ENCODE peak calls at places on chromosomes 13 and 19, in ten cellular contexts. S is breast epithelium; C is HCT116; R is SK-N-SH; O is colonic mucosa; U is CD8-positive, alpha-beta memory T cell; F is adipocyte; M is endodermal cell; J is esophagus squamous epithelium; W is neuronal stem cell. X is an unnamed sample. For H3K9me3, the result is how much of the 10 kb centered on the place peaks cover.

GRCh38 chr13:49247722-49248432 is at the start of gene CDADC1:
- DNase-seq in F (peak), R (peak), W (peak), O (peak), M (peak), U (peak), C (peak), S (peak), J (peak), X (peak)

GRCh38 chr19:4225902-4226301 is 3.4 kb upstream of the EBI3 start:
- DNase-seq in W (no peak), O (no peak), C (no peak), F (no peak), R (no peak), S (no peak), M (no peak), J (no peak), U (no peak), X (no peak)

GRCh38 chr13:86585826-86586225 is 786.6 kb upstream of the SLITRK6 start:
- DNase-seq in F (peak), O (peak), C (no peak), M (no peak), U (no peak), W (no peak), S (no peak), J (no peak), R (no peak), X (no peak)

GRCh38 chr19:1365964-1366695 is 17.6 kb upstream of the NDUFS7 start:
- DNase-seq in O (no peak), M (no peak), F (no peak), W (no peak), J (no peak), C (no peak), S (no peak), U (no peak), R (no peak), X (no peak)

GRCh38 chr13:50191004-50191403 is 175.8 kb downstream of the KCNRG start:
- DNase-seq in U (no peak), C (no peak), O (no peak), M (no peak), F (no peak), R (no peak), J (no peak), W (no peak), S (no peak), X (no peak)

GRCh38 chr19:49613374-49613773 is 22.4 kb downstream of the PRR12 start:
- DNase-seq in O (no peak), W (no peak), F (no peak), U (no peak), R (no peak), C (no peak), M (no peak), J (no peak), S (no peak), X (no peak)

GRCh38 chr13:76799696-76800095 is 86.5 kb downstream of the KCTD12 start:
- DNase-seq in W (no peak), J (no peak), F (no peak), U (no peak), R (no peak), C (no peak), S (no peak), M (no peak), O (no peak), X (no peak)

GRCh38 chr13:35468195-35468594 is 8.3 kb downstream of the MAB21L1 start:
- DNase-seq in C (no peak), M (no peak), U (no peak), R (no peak), O (no peak), F (peak), W (no peak), S (no peak), J (no peak), X (no peak)

GRCh38 chr13:49627831-49628652 is at the start of gene ARL11:
- DNase-seq in F (no peak), S (peak), R (no peak), O (peak), U (peak), W (no peak), M (peak), C (no peak), J (peak), X (peak)

GRCh38 chr19:2166741-2167738 is 3.3 kb downstream of the DOT1L start:
- DNase-seq in F (peak), J (no peak), S (peak), C (no peak), U (no peak), R (peak), W (no peak), M (peak), O (peak), X (no peak)

GRCh38 chr19:30226464-30227070 is 145.6 kb upstream of the ZNF536 start:
- DNase-seq in C (no peak), U (no peak), F (peak), S (no peak), W (no peak), J (no peak), M (peak), O (no peak), R (peak), X (no peak)

GRCh38 chr19:47040869-47041268 is 7.6 kb downstream of the TMEM160 start:
- DNase-seq in O (no peak), F (no peak), S (no peak), J (no peak), C (no peak), R (no peak), W (no peak), U (no peak), M (peak), X (no peak)

GRCh38 chr13:97448503-97449251 is 14.7 kb downstream of the RAP2A start:
- DNase-seq in U (no peak), O (no peak), F (no peak), J (no peak), S (no peak), R (no peak), W (no peak), C (no peak), M (peak), X (no peak)

GRCh38 chr13:101211261-101211660 is 205.0 kb downstream of the NALCN start:
- DNase-seq in S (no peak), M (no peak), O (no peak), W (no peak), R (no peak), J (no peak), F (peak), U (no peak), C (no peak), X (no peak)

GRCh38 chr19:8831832-8832131 is 322 bp downstream of the ZNF558 start:
- DNase-seq in M (no peak), J (no peak), U (no peak), W (no peak), R (no peak), O (no peak), S (no peak), C (no peak), F (no peak), X (no peak)

GRCh38 chr19:21912654-21913053 is 76.7 kb upstream of the ZNF43 start:
- DNase-seq in M (no peak), J (no peak), C (no peak), R (no peak), W (no peak), S (no peak), O (no peak), F (no peak), U (no peak), X (no peak)

GRCh38 chr19:42038675-42039074 is 31.3 kb downstream of the GRIK5 start:
- DNase-seq in R (no peak), W (no peak), C (no peak), J (no peak), M (no peak), F (no peak), U (no peak), O (no peak), S (no peak), X (no peak)

GRCh38 chr19:37926255-37926654 is 19.2 kb downstream of the SIPA1L3 start:
- DNase-seq in R (no peak), F (no peak), W (no peak), C (no peak), U (no peak), S (no peak), J (no peak), O (no peak), M (no peak), X (no peak)

GRCh38 chr13:27622102-27622820 is 569 bp downstream of the POLR1D start:
- DNase-seq in R (peak), S (no peak), F (peak), C (no peak), U (no peak), M (no peak), W (no peak), J (no peak), O (no peak), X (peak)

GRCh38 chr19:5309438-5310204 is 31.0 kb downstream of the PTPRS start:
- DNase-seq in M (peak), S (peak), C (no peak), J (no peak), F (no peak), O (no peak), W (no peak), R (peak), U (no peak), X (no peak)

GRCh38 chr13:110475550-110476219 is 85.8 kb downstream of the RAB20 start:
- DNase-seq in J (no peak), C (no peak), W (no peak), M (no peak), F (no peak), S (no peak), U (no peak), O (no peak), R (no peak), X (no peak)

GRCh38 chr13:101700598-101700997 is 248.1 kb downstream of the ITGBL1 start:
- DNase-seq in F (peak), M (no peak), C (no peak), U (no peak), W (no peak), S (peak), O (no peak), J (no peak), R (no peak), X (no peak)

GRCh38 chr19:47107201-47107952 is 6.2 kb downstream of the ZC3H4 start:
- DNase-seq in W (no peak), C (no peak), M (no peak), U (peak), F (peak), J (no peak), R (no peak), O (peak), S (no peak), X (no peak)

GRCh38 chr13:48909088-48909389 is 66.7 kb upstream of the FNDC3A start:
- DNase-seq in F (no peak), O (no peak), J (no peak), W (no peak), R (no peak), C (no peak), U (no peak), S (peak), M (no peak), X (no peak)

GRCh38 chr13:43883636-43884035 is 3.9 kb downstream of the LACC1 start:
- DNase-seq in U (no peak), S (no peak), J (no peak), F (no peak), W (no peak), C (no peak), M (no peak), O (no peak), R (no peak), X (no peak)

GRCh38 chr13:109494955-109495354 is 291.4 kb downstream of the IRS2 start:
- DNase-seq in S (no peak), R (peak), M (no peak), C (no peak), W (no peak), U (no peak), O (no peak), J (no peak), F (no peak), X (no peak)

GRCh38 chr19:12145348-12145747 is 5.2 kb upstream of the ZNF20 start:
- DNase-seq in J (no peak), W (no peak), C (no peak), F (no peak), U (no peak), O (no peak), R (no peak), S (no peak), M (no peak), X (no peak)

GRCh38 chr19:46068345-46069258 is 27.8 kb upstream of the IGFL4 start:
- DNase-seq in R (no peak), J (no peak), M (no peak), U (no peak), W (no peak), C (peak), S (peak), O (peak), F (peak), X (no peak)

GRCh38 chr19:5193192-5193591 is 147.4 kb downstream of the PTPRS start:
- DNase-seq in R (no peak), W (peak), M (peak), U (no peak), C (no peak), F (no peak), J (no peak), S (no peak), O (no peak), X (no peak)

GRCh38 chr19:49017666-49018351 is 918 bp upstream of the LHB start:
- DNase-seq in C (peak), W (no peak), R (peak), J (no peak), U (peak), O (peak), M (peak), S (no peak), F (peak), X (peak)

GRCh38 chr19:7869453-7869909 is 4.7 kb downstream of the PRR36 start:
- DNase-seq in F (peak), J (no peak), O (peak), M (peak), U (peak), R (peak), S (peak), C (no peak), W (no peak), X (peak)

GRCh38 chr13:58960909-58961308 is 1202.8 kb downstream of the DIAPH3 start:
- DNase-seq in F (peak), J (no peak), C (no peak), R (peak), W (no peak), M (no peak), S (no peak), O (no peak), U (no peak), X (no peak)

GRCh38 chr13:53010374-53011105 is 18.1 kb upstream of the OLFM4 start:
- DNase-seq in S (peak), R (no peak), O (peak), U (no peak), M (no peak), C (no peak), F (no peak), J (no peak), W (no peak), X (no peak)

DNA sequence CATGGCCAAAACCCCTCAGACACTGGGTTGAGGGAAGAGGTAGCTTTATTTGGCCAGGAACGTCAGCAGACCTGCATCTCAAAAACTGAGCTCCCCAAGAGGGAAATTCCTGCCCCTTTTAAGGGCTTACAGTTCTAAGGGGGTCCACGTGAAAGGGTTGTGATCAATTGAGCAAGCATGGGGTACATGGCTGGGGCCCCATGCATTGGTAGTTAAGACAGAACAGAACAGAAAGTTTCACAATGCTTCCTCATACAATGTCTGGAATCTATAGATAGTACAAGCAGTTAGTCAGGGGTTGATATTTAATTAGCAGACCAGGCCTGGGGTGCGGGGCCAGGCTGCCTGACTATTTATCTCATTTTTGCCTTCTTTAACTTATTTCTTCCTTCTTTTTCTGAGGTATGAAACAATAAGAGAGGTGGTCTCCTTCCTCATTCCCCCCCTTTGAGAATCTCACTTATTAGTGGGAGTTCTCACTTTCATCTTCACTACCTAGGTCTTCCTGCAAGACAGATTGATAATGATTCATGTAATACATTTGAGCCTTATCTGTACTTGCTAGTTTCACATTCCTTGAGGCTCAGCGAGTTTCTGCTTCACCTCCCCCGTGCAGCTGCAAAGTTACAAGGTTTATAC is 84.8 kb downstream of the SLC25A15 start:
- DNase-seq in F (no peak), S (no peak), J (no peak), C (no peak), W (no peak), R (no peak), M (no peak), O (no peak), U (no peak), X (no peak)
- H3K9me3 ChIP-seq in F (under half), S (under half), J (half or more), C (under half), W (under half), R (under half), M (half or more), O (under half), U (under half), X (under half)

GRCh38 chr19:19677579-19677978 is 8.9 kb downstream of the ZNF101 start:
- DNase-seq in M (no peak), O (no peak), S (no peak), W (no peak), F (no peak), J (no peak), C (no peak), U (no peak), R (no peak), X (no peak)

GRCh38 chr19:19670070-19670551 is 1.5 kb downstream of the ZNF101 start:
- DNase-seq in S (no peak), M (peak), J (no peak), R (no peak), C (no peak), O (peak), W (no peak), U (no peak), F (no peak), X (no peak)

GRCh38 chr19:19668230-19669012 is at the start of gene ZNF101:
- DNase-seq in U (peak), S (peak), O (peak), M (peak), F (peak), J (peak), R (peak), W (peak), C (peak), X (peak)

GRCh38 chr19:19674315-19674714 is 5.7 kb downstream of the ZNF101 start:
- DNase-seq in O (no peak), U (no peak), R (no peak), F (no peak), W (no peak), J (no peak), C (no peak), M (no peak), S (no peak), X (no peak)

GRCh38 chr19:19672816-19673215 is 4.2 kb downstream of the ZNF101 start:
- DNase-seq in F (no peak), J (no peak), O (no peak), U (no peak), R (no peak), W (no peak), C (no peak), M (no peak), S (no peak), X (no peak)
- H3K9me3 ChIP-seq in F (under half), J (half or more), O (under half), U (under half), R (under half), W (under half), C (under half), M (half or more), S (under half), X (under half)

GRCh38 chr19:58003153-58003828 is 671 bp upstream of the ZNF606 start:
- DNase-seq in U (no peak), O (no peak), M (no peak), F (no peak), W (no peak), R (no peak), J (no peak), S (no peak), C (no peak), X (no peak)

GRCh38 chr19:58000677-58001076 is 1.9 kb downstream of the ZNF606 start:
- DNase-seq in R (no peak), U (no peak), S (no peak), J (no peak), O (no peak), M (no peak), F (no peak), W (no peak), C (no peak), X (no peak)

GRCh38 chr19:58007285-58007684 is 4.7 kb upstream of the ZNF606 start:
- DNase-seq in S (no peak), U (no peak), F (no peak), J (no peak), M (no peak), C (no peak), R (no peak), O (no peak), W (no peak), X (no peak)

GRCh38 chr19:58001895-58002369 is 688 bp downstream of the ZNF606 start:
- DNase-seq in C (no peak), S (no peak), J (no peak), U (no peak), M (no peak), O (peak), F (peak), W (no peak), R (peak), X (no peak)

GRCh38 chr19:58002384-58003152 is at the start of gene ZNF606:
- DNase-seq in W (peak), U (peak), F (peak), J (peak), R (peak), C (no peak), M (peak), S (peak), O (peak), X (peak)
- H3K9me3 ChIP-seq in W (half or more), U (half or more), F (half or more), J (half or more), R (under half), C (under half), M (half or more), S (half or more), O (under half), X (under half)

DNA sequence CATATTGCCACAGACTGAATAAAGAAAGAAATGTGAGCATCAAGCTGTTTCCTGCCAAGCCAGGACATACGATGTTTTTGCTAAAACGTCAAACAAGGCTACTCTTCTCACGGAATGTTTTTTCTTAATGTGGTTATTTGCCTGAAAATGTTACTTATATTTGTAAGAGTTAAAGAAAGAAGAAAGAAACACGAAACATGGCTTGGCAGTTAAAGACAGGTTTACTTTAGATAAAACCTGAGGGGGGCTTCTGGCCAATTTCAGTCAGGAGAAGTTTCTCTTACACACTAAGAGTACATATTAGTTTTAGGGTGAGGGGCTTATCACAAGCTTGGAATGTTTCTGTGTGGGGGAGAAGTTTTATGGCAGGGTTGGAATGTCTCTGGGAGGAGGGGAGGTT is 4.4 kb upstream of the OR10H4 start:
- DNase-seq in W (no peak), C (no peak), U (no peak), J (no peak), F (no peak), M (no peak), O (no peak), S (no peak), R (no peak), X (no peak)
- H3K9me3 ChIP-seq in W (under half), C (under half), U (under half), J (under half), F (under half), M (half or more), O (under half), S (under half), R (under half), X (under half)

GRCh38 chr19:55152017-55152416 is 3.0 kb upstream of the TNNT1 start:
- DNase-seq in U (no peak), R (no peak), S (no peak), M (no peak), W (no peak), C (peak), J (no peak), F (no peak), O (no peak), X (no peak)
- H3K9me3 ChIP-seq in U (under half), R (under half), S (under half), M (under half), W (under half), C (under half), J (under half), F (under half), O (under half), X (under half)

DNA sequence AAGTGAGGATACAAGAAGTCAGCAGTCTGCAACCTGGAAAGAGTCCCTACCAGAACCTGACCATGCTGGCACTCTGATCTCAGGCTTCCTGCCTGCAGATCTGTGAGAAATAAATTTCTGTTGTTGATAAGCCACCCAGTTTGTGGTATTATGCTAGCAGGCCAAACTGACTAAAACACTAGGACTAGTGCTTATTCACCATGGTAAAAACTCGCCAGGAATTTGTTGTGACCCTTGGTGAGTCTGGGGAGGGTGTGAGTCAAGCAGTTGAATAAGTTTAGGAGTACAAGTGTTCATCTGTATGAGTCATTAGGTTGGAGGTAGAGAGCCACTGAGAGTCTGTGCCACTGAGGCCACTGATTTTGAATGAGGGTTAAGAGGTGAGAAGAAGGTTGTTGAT is 3.6 kb downstream of the ZIK1 start:
- DNase-seq in S (no peak), R (no peak), W (no peak), U (no peak), M (no peak), J (no peak), O (no peak), F (peak), C (no peak), X (no peak)
- H3K9me3 ChIP-seq in S (half or more), R (under half), W (half or more), U (half or more), M (half or more), J (half or more), O (under half), F (under half), C (under half), X (under half)

X was measured in T-helper 17 cell.